ENCODE peak calls at places on chromosomes 6 and 20, in four cellular contexts. O is posterior cingulate gyrus, N is CD14-positive monocyte, S is T follicular helper cell. Z is an unnamed sample.

GRCh38 chr6:35970181-35970580 is 49.3 kb upstream of the SRPK1 start:
- DNase-seq in O (no peak), N (no peak), S (no peak), Z (no peak)

GRCh38 chr6:29631860-29632731 is 887 bp downstream of the GABBR1 start:
- DNase-seq in O (peak; percentile 42), N (no peak), S (peak; percentile 56), Z (peak; percentile 90)

GRCh38 chr6:138443979-138444378 is 40.0 kb downstream of the HEBP2 start:
- DNase-seq in O (no peak), N (no peak), S (no peak), Z (no peak)

GRCh38 chr6:40148882-40149573 is 214.8 kb upstream of the MOCS1 start:
- DNase-seq in O (no peak), N (no peak), S (no peak), Z (no peak)

GRCh38 chr6:101811108-101811507 is 417.6 kb downstream of the GRIK2 start:
- DNase-seq in O (no peak), N (no peak), S (no peak), Z (no peak)

GRCh38 chr6:35590622-35591066 is 77.9 kb upstream of the TULP1 start:
- DNase-seq in O (no peak), N (no peak), S (no peak), Z (no peak)

GRCh38 chr20:45157977-45158376 is 16.7 kb upstream of the PI3 start:
- DNase-seq in O (no peak), N (no peak), S (no peak), Z (no peak)

GRCh38 chr20:47233333-47234188 is 122.9 kb downstream of the ZMYND8 start:
- DNase-seq in O (no peak), N (no peak), S (no peak), Z (no peak)

GRCh38 chr6:47242483-47243386 is 67.0 kb downstream of the TNFRSF21 start:
- DNase-seq in O (peak; percentile 66), N (peak; percentile 97), S (peak; percentile 24), Z (peak; percentile 82)

GRCh38 chr6:47028835-47029360 is 13.2 kb downstream of the ADGRF1 start:
- DNase-seq in O (no peak), N (no peak), S (no peak), Z (no peak)

GRCh38 chr20:14235355-14235754 is 102.1 kb downstream of the FLRT3 start:
- DNase-seq in O (no peak), N (no peak), S (no peak), Z (no peak)

GRCh38 chr6:158708239-158708638 is 58.4 kb downstream of the SYTL3 start:
- DNase-seq in O (no peak), N (no peak), S (no peak), Z (peak; percentile 52)

GRCh38 chr20:57244627-57245214 is 21.7 kb downstream of the BMP7 start:
- DNase-seq in O (no peak), N (no peak), S (no peak), Z (no peak)

GRCh38 chr20:826695-827323 is 6.7 kb upstream of the FAM110A start:
- DNase-seq in O (no peak), N (peak; percentile 20), S (no peak), Z (no peak)

GRCh38 chr6:25014806-25015560 is 79.2 kb upstream of the RIPOR2 start:
- DNase-seq in O (no peak), N (no peak), S (peak; percentile 42), Z (no peak)

GRCh38 chr20:38825571-38825900 is 20.0 kb downstream of the PPP1R16B start:
- DNase-seq in O (no peak), N (no peak), S (no peak), Z (no peak)

GRCh38 chr20:60054716-60055371 is 96.6 kb downstream of the CDH26 start:
- DNase-seq in O (no peak), N (peak; percentile 84), S (no peak), Z (no peak)

GRCh38 chr20:41371361-41371760 is 4.7 kb upstream of the EMILIN3 start:
- DNase-seq in O (no peak), N (no peak), S (no peak), Z (no peak)

GRCh38 chr6:166725571-166725970 is 98.5 kb upstream of the RPS6KA2 start:
- DNase-seq in O (no peak), N (no peak), S (no peak), Z (no peak)

GRCh38 chr6:4606016-4606415 is 170.2 kb upstream of the CDYL start:
- DNase-seq in O (no peak), N (no peak), S (no peak), Z (no peak)

GRCh38 chr6:109483744-109484075 is 691 bp upstream of the ZBTB24 start:
- DNase-seq in O (no peak), N (no peak), S (no peak), Z (no peak)

GRCh38 chr20:36355469-36356171 is 49.5 kb downstream of the DLGAP4 start:
- DNase-seq in O (no peak), N (no peak), S (no peak), Z (no peak)

GRCh38 chr6:11685411-11686093 is 93.1 kb downstream of the ADTRP start:
- DNase-seq in O (no peak), N (no peak), S (no peak), Z (no peak)

GRCh38 chr6:147268254-147268653 is 64.0 kb downstream of the STXBP5 start:
- DNase-seq in O (no peak), N (no peak), S (no peak), Z (no peak)